ENCODE peak calls at places on chromosome 14, in four cellular contexts. U is PC-3; L is T-helper 9 cell; D is stimulated activated CD8-positive, alpha-beta memory T cell treated with anti-CD3 and anti-CD28 coated beads, Interleukin-4, amount 100 ng/mL, for 4 hours. G is an unnamed sample.

GRCh38 chr14:90400904-90401561 is 4.2 kb downstream of the CALM1 start:
- DNase-seq in U (no peak), L (no peak), D (no peak), G (no peak)

GRCh38 chr14:104592785-104593184 is 11.8 kb downstream of the TMEM179 start:
- DNase-seq in U (no peak), L (no peak), D (no peak), G (no peak)

GRCh38 chr14:101836131-101836530 is 74.6 kb downstream of the PPP2R5C start:
- DNase-seq in U (no peak), L (no peak), D (no peak), G (no peak)

GRCh38 chr14:76908834-76909233 is 82.6 kb downstream of the LRRC74A start:
- DNase-seq in U (no peak), L (peak), D (no peak), G (no peak)

GRCh38 chr14:38238332-38238731 is 17.6 kb downstream of the CLEC14A start:
- DNase-seq in U (peak), L (no peak), D (no peak), G (no peak)

GRCh38 chr14:94888108-94888507 is 118.2 kb upstream of the GSC start:
- DNase-seq in U (no peak), L (no peak), D (no peak), G (no peak)

GRCh38 chr14:37753459-37753858 is 158.0 kb downstream of the TTC6 start:
- DNase-seq in U (no peak), L (no peak), D (no peak), G (no peak)

GRCh38 chr14:95046711-95047681 is 110.3 kb downstream of the DICER1 start:
- DNase-seq in U (peak), L (no peak), D (no peak), G (no peak)

GRCh38 chr14:33800735-33801163 is 150.1 kb downstream of the EGLN3 start:
- DNase-seq in U (no peak), L (no peak), D (no peak), G (no peak)

GRCh38 chr14:98802044-98802443 is 470.0 kb downstream of the BCL11B start:
- DNase-seq in U (no peak), L (no peak), D (no peak), G (no peak)

GRCh38 chr14:93115920-93116675 is at the start of gene ITPK1:
- DNase-seq in U (peak), L (peak), D (peak), G (no peak)

GRCh38 chr14:34218866-34219265 is 243.2 kb downstream of the SPTSSA start:
- DNase-seq in U (no peak), L (no peak), D (no peak), G (no peak)

GRCh38 chr14:37874429-37875109 is 279.1 kb downstream of the TTC6 start:
- DNase-seq in U (peak), L (peak), D (peak), G (no peak)

GRCh38 chr14:51867753-51868152 is 7.3 kb downstream of the GNG2 start:
- DNase-seq in U (no peak), L (no peak), D (no peak), G (no peak)

GRCh38 chr14:20657216-20658211 is 16.0 kb upstream of the OR6S1 start:
- DNase-seq in U (peak), L (no peak), D (no peak), G (no peak)

GRCh38 chr14:59358105-59358504 is 107.1 kb downstream of the GPR135 start:
- DNase-seq in U (peak), L (no peak), D (no peak), G (no peak)

GRCh38 chr14:82354126-82354525 is 820.5 kb upstream of the SEL1L start:
- DNase-seq in U (no peak), L (no peak), D (no peak), G (no peak)